ENCODE peak calls at places on chromosomes 16 and 17, in six cellular contexts. F is M059J, W is substantia nigra, O is aorta, P is activated T-cell treated with anti-CD3 and anti-CD28 coated beads for 24 hours, C is iPS-NIHi11. L is an unnamed sample.

GRCh38 chr17:83089322-83090156 is 10.1 kb downstream of the METRNL start:
- DNase-seq in F (no peak), P (no peak), C (no peak), W (no peak), O (no peak), L (no peak)

GRCh38 chr16:79261461-79261860 is 339.1 kb downstream of the MAF start:
- DNase-seq in W (no peak), O (peak; percentile 68), C (peak; percentile 62), F (no peak), P (no peak), L (no peak)

GRCh38 chr16:58299757-58300349 is 5.0 kb upstream of the PRSS54 start:
- DNase-seq in F (no peak), O (no peak), P (no peak), W (no peak), C (peak; percentile 75), L (no peak)

GRCh38 chr17:1182831-1183578 is 3.2 kb upstream of the ABR start:
- DNase-seq in F (no peak), O (no peak), P (no peak), W (no peak), C (no peak), L (no peak)

GRCh38 chr17:50537721-50538548 is 5.4 kb downstream of the EPN3 start:
- DNase-seq in O (no peak), C (no peak), F (no peak), P (no peak), W (no peak), L (no peak)

GRCh38 chr17:82494236-82495055 is 25.1 kb upstream of the FOXK2 start:
- DNase-seq in P (peak; percentile 82), O (peak; percentile 94), C (peak; percentile 93), F (peak; percentile 97), W (peak; percentile 59), L (peak; percentile 88)

GRCh38 chr17:11485802-11486421 is 112.4 kb upstream of the DNAH9 start:
- DNase-seq in F (no peak), W (no peak), C (no peak), O (no peak), P (no peak), L (no peak)

GRCh38 chr17:49779730-49780220 is 8.7 kb upstream of the KAT7 start:
- DNase-seq in O (no peak), F (peak; percentile 75), W (no peak), C (no peak), P (no peak), L (no peak)

GRCh38 chr17:43849116-43849515 is 2.1 kb downstream of the CD300LG start:
- DNase-seq in P (no peak), W (no peak), C (no peak), F (no peak), O (no peak), L (no peak)

GRCh38 chr17:29059281-29059680 is 16.3 kb downstream of the PIPOX start:
- DNase-seq in F (peak; percentile 73), O (no peak), W (no peak), C (no peak), P (no peak), L (no peak)

GRCh38 chr17:40901981-40902862 is 17.2 kb upstream of the KRT20 start:
- DNase-seq in P (no peak), C (peak; percentile 10), O (no peak), W (no peak), F (peak; percentile 89), L (no peak)

GRCh38 chr16:48487287-48487686 is 102.1 kb upstream of the SIAH1 start:
- DNase-seq in P (no peak), F (no peak), O (no peak), W (no peak), C (no peak), L (no peak)

GRCh38 chr16:82344157-82344556 is 174.1 kb upstream of the MPHOSPH6 start:
- DNase-seq in F (no peak), W (peak; percentile 3), O (no peak), C (peak; percentile 49), P (no peak), L (no peak)

GRCh38 chr17:32971171-32971570 is 20.5 kb upstream of the SPACA3 start:
- DNase-seq in O (no peak), F (no peak), W (no peak), C (no peak), P (no peak), L (no peak)